ENCODE peak calls at places on chromosomes 12 and 14, in five cellular contexts. S is coronary artery, L is RWPE1, U is fibroblast of mammary gland, X is transverse colon. C is an unnamed sample.

GRCh38 chr12:121023799-121024198 is 7.5 kb upstream of the C12orf43 start:
- DNase-seq in S (no peak), L (no peak), U (no peak), X (no peak), C (no peak)

GRCh38 chr12:95116341-95116740 is 42.9 kb upstream of the NR2C1 start:
- DNase-seq in S (no peak), L (no peak), U (no peak), X (no peak), C (no peak)

GRCh38 chr12:100337299-100337698 is 19.6 kb upstream of the SLC17A8 start:
- DNase-seq in S (no peak), L (no peak), U (no peak), X (no peak), C (no peak)

GRCh38 chr14:23294734-23295561 is 7.7 kb downstream of the PPP1R3E start:
- DNase-seq in S (no peak), L (no peak), U (peak; percentile 69), X (peak; percentile 33), C (no peak)

GRCh38 chr12:82838123-82838522 is 151.4 kb downstream of the TMTC2 start:
- DNase-seq in S (no peak), L (no peak), U (no peak), X (no peak), C (no peak)

GRCh38 chr12:50507930-50508329 is 3.1 kb downstream of the DIP2B start:
- DNase-seq in S (no peak), L (no peak), U (no peak), X (no peak), C (no peak)

GRCh38 chr12:120500577-120500976 is 4.7 kb downstream of the DYNLL1 start:
- DNase-seq in S (no peak), L (no peak), U (peak; percentile 22), X (no peak), C (no peak)

GRCh38 chr12:104452046-104452445 is 4.7 kb upstream of the CHST11 start:
- DNase-seq in S (no peak), L (no peak), U (no peak), X (no peak), C (no peak)

GRCh38 chr12:127773520-127773919 is 493.4 kb upstream of the TMEM132C start:
- DNase-seq in S (no peak), L (no peak), U (no peak), X (no peak), C (no peak)

GRCh38 chr14:62076825-62077660 is 314.8 kb downstream of the SNAPC1 start:
- DNase-seq in S (no peak), L (no peak), U (no peak), X (no peak), C (no peak)

GRCh38 chr14:81565441-81566290 is 32.0 kb upstream of the SEL1L start:
- DNase-seq in S (no peak), L (peak; percentile 26), U (peak; percentile 18), X (no peak), C (no peak)

GRCh38 chr12:49969027-49969426 is 3.7 kb upstream of the AQP6 start:
- DNase-seq in S (peak; percentile 70), L (no peak), U (no peak), X (no peak), C (no peak)

GRCh38 chr12:57470970-57471656 is 8.6 kb downstream of the ARHGAP9 start:
- DNase-seq in S (no peak), L (no peak), U (no peak), X (peak; percentile 52), C (no peak)

GRCh38 chr12:46676797-46677520 is 148.8 kb downstream of the SLC38A4 start:
- DNase-seq in S (no peak), L (peak; percentile 26), U (no peak), X (peak; percentile 32), C (no peak)

GRCh38 chr12:46678441-46678840 is 147.4 kb downstream of the SLC38A4 start:
- DNase-seq in S (no peak), L (peak; percentile 71), U (no peak), X (no peak), C (no peak)

GRCh38 chr12:46676396-46676795 is 149.4 kb downstream of the SLC38A4 start:
- DNase-seq in S (no peak), L (no peak), U (no peak), X (no peak), C (no peak)

GRCh38 chr12:46679754-46680153 is 146.0 kb downstream of the SLC38A4 start:
- DNase-seq in S (no peak), L (no peak), U (no peak), X (no peak), C (no peak)

DNA sequence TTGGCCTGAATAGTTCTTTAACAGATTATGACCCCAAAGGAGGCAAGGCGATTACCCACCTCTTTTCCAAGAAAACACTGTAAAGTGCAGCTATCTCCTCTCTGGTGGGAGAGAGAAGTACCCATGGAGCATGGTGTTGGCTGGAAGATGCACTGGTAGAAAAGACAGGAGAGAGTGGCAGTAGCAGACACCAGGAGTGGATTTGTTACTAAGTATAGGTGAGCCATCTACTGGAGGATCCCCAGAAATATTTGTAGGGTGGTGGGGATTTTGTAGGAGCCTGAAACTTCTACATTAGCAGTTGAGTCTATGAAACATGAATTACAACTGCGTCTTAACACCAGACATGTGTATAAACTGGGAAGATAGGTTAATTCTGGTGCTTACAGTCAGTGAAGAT is 148.0 kb downstream of the SLC38A4 start:
- DNase-seq in S (no peak), L (peak; percentile 52), U (peak; percentile 53), X (no peak), C (no peak)
- TF ChIP-seq CTCF in S (no peak), L (peak; percentile 36), U (peak; percentile 38), X (no peak), C (no peak)

GRCh38 chr14:60332046-60332399 is 83.0 kb downstream of the PPM1A start:
- DNase-seq in S (no peak), L (no peak), U (no peak), X (no peak), C (no peak)
- TF ChIP-seq CTCF in S (no peak), L (peak; percentile 2), U (no peak), X (peak; percentile 2), C (no peak)

GRCh38 chr12:89153341-89153740 is 199.0 kb downstream of the DUSP6 start:
- DNase-seq in S (no peak), L (no peak), U (no peak), X (no peak), C (no peak)

GRCh38 chr12:89156324-89156723 is 196.0 kb downstream of the DUSP6 start:
- DNase-seq in S (no peak), L (no peak), U (no peak), X (no peak), C (no peak)

GRCh38 chr12:89157413-89157812 is 194.9 kb downstream of the DUSP6 start:
- DNase-seq in S (no peak), L (no peak), U (no peak), X (no peak), C (no peak)

GRCh38 chr12:89156862-89157262 is 195.4 kb downstream of the DUSP6 start:
- DNase-seq in S (no peak), L (no peak), U (peak; percentile 86), X (no peak), C (no peak)

DNA sequence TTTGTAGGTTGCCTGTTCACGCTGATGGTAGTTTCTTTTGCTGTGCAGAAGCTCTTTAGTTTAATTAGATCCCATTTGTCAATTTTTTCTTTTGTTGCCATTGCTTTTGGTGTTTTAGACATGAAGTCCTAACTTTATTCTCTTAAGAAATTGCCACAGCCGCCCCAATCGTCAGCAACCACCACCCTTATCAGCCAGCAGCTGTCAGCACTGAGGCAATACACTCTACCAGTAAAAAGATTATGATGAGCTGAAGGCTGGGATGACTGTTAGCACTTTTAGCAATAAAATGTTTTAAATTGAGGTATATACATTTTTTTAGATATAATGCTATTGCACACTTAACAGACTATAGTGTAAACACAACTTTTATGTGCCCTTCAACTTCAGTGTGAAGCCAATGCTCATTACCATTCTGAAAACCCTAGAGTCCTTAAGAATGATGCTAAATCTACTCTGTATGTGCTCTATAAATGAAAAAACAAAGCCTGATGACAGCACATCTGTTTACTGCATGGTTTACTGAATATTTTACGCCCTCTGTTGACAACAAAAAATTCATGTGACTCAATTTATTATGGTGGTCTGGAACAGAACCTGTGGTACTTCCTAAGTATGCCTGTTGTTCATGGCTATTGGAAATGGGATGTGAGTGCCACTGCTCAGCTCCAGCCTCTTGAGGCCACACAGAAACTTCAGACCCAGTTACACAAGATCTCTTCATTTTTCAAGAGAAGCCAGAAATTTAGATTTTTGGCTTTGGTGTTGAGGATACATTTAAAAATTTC is 197.4 kb downstream of the DUSP6 start:
- DNase-seq in S (no peak), L (no peak), U (peak; percentile 49), X (no peak), C (no peak)
- TF ChIP-seq CTCF in S (no peak), L (no peak), U (peak; percentile 13), X (no peak), C (no peak)

GRCh38 chr12:31742891-31743290 is 14.1 kb upstream of the AMN1 start:
- DNase-seq in S (no peak), L (no peak), U (no peak), X (no peak), C (no peak)
- TF ChIP-seq CTCF in S (no peak), L (no peak), U (no peak), X (no peak), C (no peak)

GRCh38 chr14:89336338-89336737 is 80.7 kb downstream of the FOXN3 start:
- DNase-seq in S (no peak), L (no peak), U (no peak), X (no peak), C (no peak)
- TF ChIP-seq CTCF in S (no peak), L (no peak), U (no peak), X (peak; percentile 11), C (no peak)

DNA sequence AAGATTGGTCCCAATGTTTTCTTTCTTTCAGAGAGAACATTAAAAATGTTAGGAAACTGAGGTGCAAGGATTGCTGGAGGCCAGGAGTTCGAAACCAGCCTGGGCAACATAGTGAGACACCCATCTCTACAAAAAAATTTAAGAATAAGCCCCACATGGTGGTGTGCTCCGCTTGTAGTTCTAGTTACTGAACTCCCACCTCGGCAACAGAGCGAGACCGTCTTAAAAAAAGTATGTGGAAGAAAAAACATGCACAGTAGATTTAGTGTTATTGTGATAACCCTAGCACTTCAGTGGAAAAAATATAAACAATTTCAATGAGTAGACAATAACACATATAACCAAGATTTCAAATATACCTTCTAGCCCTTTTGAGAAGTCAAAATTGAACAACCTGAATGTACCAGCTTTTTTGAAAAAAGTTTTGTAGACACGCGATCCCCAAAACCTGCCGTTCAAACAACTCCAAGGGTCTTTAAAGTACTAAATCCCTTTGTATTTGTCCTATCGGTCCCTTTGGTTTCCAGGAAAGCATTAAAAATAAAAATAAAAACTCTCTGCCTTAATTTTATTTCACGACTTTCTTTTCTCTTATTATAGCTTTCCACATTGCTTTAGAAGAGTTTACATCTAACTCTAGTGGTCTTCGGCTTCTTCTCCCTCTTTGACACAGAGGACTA is 1.0 kb upstream of the ANO6 start:
- DNase-seq in S (no peak), L (no peak), U (peak; percentile 67), X (no peak), C (no peak)
- TF ChIP-seq CTCF in S (no peak), L (no peak), U (no peak), X (no peak), C (no peak)

DNA sequence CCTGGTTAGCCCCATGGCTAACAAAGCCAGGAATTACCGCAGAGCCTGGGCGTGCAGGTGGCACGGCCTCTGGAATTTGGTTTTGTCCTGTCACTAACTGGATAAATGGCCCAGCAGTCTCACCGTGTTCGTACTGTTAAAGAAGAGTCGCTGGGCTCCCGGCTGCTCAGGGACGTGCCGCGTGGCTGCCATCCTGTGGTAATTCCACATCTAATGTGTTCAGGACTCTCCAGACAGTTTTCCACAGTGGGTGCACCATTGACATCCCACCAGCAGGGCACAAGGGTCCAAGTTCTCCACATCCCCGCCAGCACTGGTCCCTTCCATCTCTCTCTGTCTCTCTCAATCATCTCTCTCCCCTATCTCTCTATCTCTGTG is 19.6 kb downstream of the NOC4L start:
- DNase-seq in S (no peak), L (no peak), U (no peak), X (no peak), C (no peak)
- TF ChIP-seq CTCF in S (no peak), L (no peak), U (peak; percentile 18), X (no peak), C (peak; percentile 48)